ENCODE peak calls at places on chromosomes 3 and 15, in seven cellular contexts. F is osteocyte, D is transverse colon, R is SK-N-SH, V is ovary, B is IMR-90, I is fibroblast of the aortic adventitia. S is an unnamed sample.

GRCh38 chr3:134197681-134198261 is 52.9 kb downstream of the RYK start:
- DNase-seq in V (no peak), D (no peak), I (peak; percentile 81), R (peak; percentile 48), B (peak; percentile 83), F (no peak), S (peak; percentile 81)

GRCh38 chr15:99169769-99170311 is 65.0 kb downstream of the SYNM start:
- DNase-seq in B (peak; percentile 89), D (peak; percentile 54), R (no peak), I (peak; percentile 72), V (peak; percentile 42), F (peak; percentile 46), S (peak; percentile 58)

GRCh38 chr15:67024322-67024997 is 40.9 kb upstream of the SMAD3 start:
- DNase-seq in R (peak; percentile 51), D (peak; percentile 77), V (peak; percentile 79), B (peak; percentile 97), I (peak; percentile 99), F (peak; percentile 90), S (peak; percentile 97)

GRCh38 chr15:55897560-55898336 is 95.7 kb downstream of the NEDD4 start:
- DNase-seq in R (peak; percentile 71), F (no peak), D (peak; percentile 47), B (peak; percentile 61), V (peak; percentile 43), I (peak; percentile 73), S (peak; percentile 73)

GRCh38 chr3:51311055-51311454 is 74.0 kb upstream of the MANF start:
- DNase-seq in I (peak; percentile 53), B (peak; percentile 33), V (no peak), R (peak; percentile 32), D (no peak), F (no peak), S (peak; percentile 47)

GRCh38 chr3:71680588-71680987 is 44.6 kb downstream of the EIF4E3 start:
- DNase-seq in F (no peak), V (no peak), R (no peak), B (peak; percentile 79), I (peak; percentile 63), D (no peak), S (peak; percentile 62)

GRCh38 chr3:79184226-79184625 is 583.6 kb downstream of the ROBO1 start:
- DNase-seq in V (no peak), D (no peak), B (no peak), I (no peak), R (no peak), F (no peak), S (no peak)

GRCh38 chr15:99981839-99982658 is 248.8 kb upstream of the LYSMD4 start:
- DNase-seq in V (no peak), D (no peak), F (no peak), R (peak; percentile 66), B (no peak), I (no peak), S (no peak)

GRCh38 chr3:32399030-32399620 is 7.5 kb downstream of the CMTM7 start:
- DNase-seq in V (no peak), F (no peak), B (peak; percentile 60), R (peak; percentile 52), D (no peak), I (peak; percentile 81), S (peak; percentile 81)

GRCh38 chr3:126555795-126556636 is 2.7 kb downstream of the C3orf22 start:
- DNase-seq in V (no peak), D (peak; percentile 3), F (peak; percentile 76), R (no peak), B (no peak), I (no peak), S (no peak)

GRCh38 chr3:48502728-48503168 is 1.2 kb downstream of the SHISA5 start:
- DNase-seq in D (peak; percentile 23), B (no peak), R (peak; percentile 82), F (no peak), I (no peak), V (peak; percentile 65), S (no peak)

GRCh38 chr15:74127255-74127953 is 3.0 kb upstream of the ISLR2 start:
- DNase-seq in B (peak; percentile 75), D (peak; percentile 87), F (peak; percentile 98), V (peak; percentile 92), I (peak; percentile 81), R (peak; percentile 94), S (peak; percentile 85)

GRCh38 chr15:36911322-36911944 is 188.9 kb downstream of the MEIS2 start:
- DNase-seq in F (no peak), V (no peak), B (peak; percentile 88), D (no peak), R (no peak), I (peak; percentile 39), S (peak; percentile 67)

GRCh38 chr15:74489518-74490338 is 28.8 kb upstream of the UBL7 start:
- DNase-seq in I (peak; percentile 51), R (peak; percentile 88), V (peak; percentile 38), F (no peak), B (peak; percentile 49), D (peak; percentile 44), S (peak; percentile 54)

GRCh38 chr3:162295323-162295983 is 798.8 kb downstream of the OTOL1 start:
- DNase-seq in R (no peak), B (peak; percentile 97), D (no peak), F (no peak), I (peak; percentile 90), V (no peak), S (peak; percentile 78)

GRCh38 chr15:60840703-60841411 is 361.9 kb upstream of the ICE2 start:
- DNase-seq in B (no peak), R (no peak), V (no peak), F (no peak), D (no peak), I (no peak), S (no peak)

GRCh38 chr3:11734-12133 is 184.8 kb upstream of the CHL1 start:
- DNase-seq in I (no peak), V (peak; percentile 66), R (peak; percentile 51), D (no peak), B (no peak), F (no peak), S (no peak)

GRCh38 chr15:31309893-31310606 is 16.6 kb upstream of the KLF13 start:
- DNase-seq in F (peak; percentile 44), V (no peak), D (no peak), R (no peak), B (no peak), I (no peak), S (no peak)

GRCh38 chr3:39216176-39216790 is 23.9 kb upstream of the XIRP1 start:
- DNase-seq in R (no peak), V (no peak), I (no peak), B (no peak), F (no peak), D (peak; percentile 21), S (no peak)

GRCh38 chr15:45583731-45584639 is 3.2 kb upstream of the BLOC1S6 start:
- DNase-seq in R (no peak), I (peak; percentile 11), B (no peak), F (no peak), V (no peak), D (no peak), S (no peak)

GRCh38 chr15:54120949-54121463 is 142.8 kb downstream of the UNC13C start:
- DNase-seq in B (no peak), F (no peak), D (no peak), I (no peak), R (no peak), V (no peak), S (no peak)

GRCh38 chr15:36608166-36608565 is 28.7 kb downstream of the CDIN1 start:
- DNase-seq in B (no peak), V (no peak), F (no peak), I (no peak), R (no peak), D (no peak), S (no peak)

GRCh38 chr15:94412979-94413741 is 181.8 kb downstream of the MCTP2 start:
- DNase-seq in V (no peak), B (peak; percentile 25), I (peak; percentile 27), R (no peak), F (no peak), D (peak; percentile 67), S (peak; percentile 33)

GRCh38 chr15:79185199-79185598 is 94.6 kb upstream of the RASGRF1 start:
- DNase-seq in D (no peak), F (no peak), V (no peak), B (no peak), R (peak; percentile 41), I (no peak), S (no peak)

GRCh38 chr3:5238545-5238944 is 51.0 kb downstream of the EDEM1 start:
- DNase-seq in V (no peak), R (no peak), F (no peak), D (no peak), B (no peak), I (no peak), S (no peak)

GRCh38 chr15:69577397-69577796 is 124.8 kb downstream of the RPLP1 start:
- DNase-seq in D (no peak), V (no peak), B (no peak), R (no peak), I (no peak), F (no peak), S (no peak)

GRCh38 chr3:19029837-19030835 is 118.2 kb upstream of the KCNH8 start:
- DNase-seq in B (no peak), F (no peak), D (no peak), V (no peak), R (peak; percentile 3), I (no peak), S (no peak)
- TF ChIP-seq CTCF in B (no peak), F (no peak), D (no peak), V (no peak), R (peak; percentile 42), I (no peak), S (no peak)

GRCh38 chr3:27349832-27350231 is 19.4 kb downstream of the NEK10 start:
- DNase-seq in F (no peak), I (no peak), R (no peak), V (no peak), B (no peak), D (no peak), S (no peak)
- TF ChIP-seq CTCF in F (no peak), I (no peak), R (no peak), V (no peak), B (no peak), D (no peak), S (no peak)

GRCh38 chr15:40936709-40937666 is 7.8 kb downstream of the DLL4 start:
- DNase-seq in R (no peak), D (no peak), I (no peak), F (no peak), V (no peak), B (peak; percentile 74), S (peak; percentile 24)
- TF ChIP-seq CTCF in R (no peak), D (no peak), I (no peak), F (no peak), V (no peak), B (no peak), S (peak; percentile 6)

DNA sequence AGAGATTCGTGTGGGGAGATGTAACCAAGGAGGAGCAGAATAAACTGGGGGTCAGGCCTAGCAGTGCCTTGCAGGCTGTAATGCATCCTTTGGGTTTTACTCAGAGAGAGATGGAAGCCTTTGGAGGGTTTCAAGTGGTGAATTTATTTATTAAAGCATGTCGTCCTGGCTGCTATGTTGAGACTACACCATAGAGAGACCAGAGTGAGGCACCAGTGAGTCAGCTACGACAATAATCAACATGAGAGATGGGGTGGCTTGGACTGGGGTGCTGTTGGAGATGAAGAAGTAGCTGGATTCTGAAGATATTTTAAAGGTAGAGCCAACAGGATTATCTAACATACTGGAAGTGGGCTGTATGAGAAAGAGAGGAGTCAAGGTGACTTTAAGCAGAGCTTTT is 335.3 kb upstream of the ARHGEF26 start:
- DNase-seq in D (no peak), R (no peak), B (no peak), V (no peak), I (no peak), F (no peak), S (no peak)
- TF ChIP-seq CTCF in D (no peak), R (peak; percentile 13), B (no peak), V (no peak), I (no peak), F (no peak), S (no peak)

GRCh38 chr3:179083977-179084376 is 12.4 kb upstream of the ZMAT3 start:
- DNase-seq in F (no peak), D (no peak), R (no peak), I (no peak), V (no peak), B (no peak), S (no peak)
- TF ChIP-seq CTCF in F (no peak), D (no peak), R (no peak), I (no peak), V (no peak), B (no peak), S (no peak)

S was measured in fibroblast of pulmonary artery.